ENCODE peak calls at places on chromosomes 6 and 20, in eight cellular contexts. M is head of caudate nucleus; Y is activated CD8-positive, alpha-beta memory T cell treated with anti-CD3 and anti-CD28 coated beads for 1 hour; G is HuH-7.5; B is HuH-7; E is naive B cell; Z is cardiac fibroblast; H is right atrium auricular region. K is an unnamed sample.

GRCh38 chr6:93447874-93448273 is 28.5 kb upstream of the EPHA7 start:
- DNase-seq in M (no peak), Y (no peak), G (no peak), B (no peak), E (no peak), Z (no peak), H (no peak), K (no peak)

GRCh38 chr6:75922226-75922625 is 150.2 kb downstream of the IMPG1 start:
- DNase-seq in M (no peak), Y (no peak), G (no peak), B (no peak), E (no peak), Z (peak), H (no peak), K (peak)

GRCh38 chr20:36641506-36641843 is 4.5 kb downstream of the SLA2 start:
- DNase-seq in M (no peak), Y (no peak), G (no peak), B (no peak), E (no peak), Z (no peak), H (no peak), K (no peak)

GRCh38 chr6:6694368-6694780 is 105.9 kb downstream of the LY86 start:
- DNase-seq in M (no peak), Y (no peak), G (no peak), B (no peak), E (no peak), Z (no peak), H (no peak), K (no peak)

GRCh38 chr6:3247255-3248146 is 11.2 kb upstream of the PSMG4 start:
- DNase-seq in M (peak), Y (no peak), G (peak), B (no peak), E (no peak), Z (peak), H (no peak), K (peak)

GRCh38 chr6:15017251-15017650 is 228.6 kb upstream of the JARID2 start:
- DNase-seq in M (no peak), Y (no peak), G (no peak), B (no peak), E (no peak), Z (no peak), H (no peak), K (peak)

GRCh38 chr6:70180183-70180903 is 122.5 kb downstream of the COL9A1 start:
- DNase-seq in M (no peak), Y (no peak), G (no peak), B (no peak), E (no peak), Z (no peak), H (no peak), K (no peak)

GRCh38 chr6:36779227-36779626 is 60.0 kb downstream of the CPNE5 start:
- DNase-seq in M (no peak), Y (no peak), G (no peak), B (no peak), E (no peak), Z (no peak), H (no peak), K (no peak)